ENCODE peak calls at places on chromosomes 6 and 20, in five cellular contexts. Z, H, I, C and B are unnamed samples.

GRCh38 chr6:156102129-156102528 is 646.5 kb upstream of the NOX3 start:
- DNase-seq in C (no peak), H (no peak), I (no peak), Z (no peak), B (no peak)

GRCh38 chr6:154302111-154302752 is 54.4 kb downstream of the IPCEF1 start:
- DNase-seq in H (peak), C (no peak), Z (no peak), I (no peak), B (no peak)

GRCh38 chr6:46062312-46062711 is 46.7 kb upstream of the CLIC5 start:
- DNase-seq in Z (no peak), I (no peak), H (no peak), C (no peak), B (no peak)

GRCh38 chr6:32700391-32701040 is 34.1 kb upstream of the HLA-DQB1 start:
- DNase-seq in C (no peak), H (peak), Z (peak), I (peak), B (peak)

GRCh38 chr6:154653853-154654252 is 79.4 kb upstream of the SCAF8 start:
- DNase-seq in C (no peak), Z (no peak), H (no peak), I (no peak), B (no peak)

GRCh38 chr6:144840619-144841018 is 555.5 kb downstream of the UTRN start:
- DNase-seq in C (no peak), H (no peak), I (no peak), Z (no peak), B (peak)

GRCh38 chr20:54131675-54132611 is 41.8 kb downstream of the CYP24A1 start:
- DNase-seq in H (no peak), I (no peak), C (no peak), Z (no peak), B (no peak)

GRCh38 chr6:106608080-106608668 is 21.1 kb downstream of the RTN4IP1 start:
- DNase-seq in Z (no peak), H (peak), I (no peak), C (no peak), B (no peak)

GRCh38 chr6:21555197-21555596 is 38.4 kb upstream of the SOX4 start:
- DNase-seq in Z (no peak), I (no peak), C (no peak), H (no peak), B (no peak)

GRCh38 chr20:63308218-63308911 is 15.4 kb downstream of the COL20A1 start:
- DNase-seq in Z (no peak), H (no peak), C (no peak), I (no peak), B (no peak)

GRCh38 chr20:13183005-13183404 is 38.1 kb upstream of the ISM1 start:
- DNase-seq in Z (no peak), H (no peak), C (no peak), I (no peak), B (no peak)

GRCh38 chr6:11869656-11870340 is 91.2 kb upstream of the ADTRP start:
- DNase-seq in I (no peak), Z (no peak), C (no peak), H (no peak), B (no peak)

GRCh38 chr6:41655706-41656668 is 17.7 kb downstream of the MDFI start:
- DNase-seq in Z (no peak), H (no peak), C (no peak), I (no peak), B (no peak)

GRCh38 chr6:167795874-167796667 is 30.6 kb upstream of the AFDN start:
- DNase-seq in H (no peak), C (no peak), I (peak), Z (no peak), B (no peak)

GRCh38 chr6:11575408-11576033 is 38.0 kb downstream of the TMEM170B start:
- DNase-seq in Z (no peak), I (peak), C (no peak), H (peak), B (peak)

GRCh38 chr6:144582939-144583613 is 297.9 kb downstream of the UTRN start:
- DNase-seq in I (peak), H (peak), C (peak), Z (peak), B (no peak)

GRCh38 chr6:164927288-164928040 is 381.9 kb downstream of the C6orf118 start:
- DNase-seq in H (peak), C (peak), I (peak), Z (peak), B (peak)

GRCh38 chr6:112253842-112254816 is at the start of gene LAMA4:
- DNase-seq in I (no peak), H (peak), Z (no peak), C (peak), B (no peak)

GRCh38 chr6:148997863-148998262 is 251.0 kb downstream of the UST start:
- DNase-seq in H (no peak), C (no peak), Z (no peak), I (no peak), B (no peak)

GRCh38 chr6:122207794-122208193 is 191.7 kb upstream of the HSF2 start:
- DNase-seq in H (no peak), Z (no peak), I (no peak), C (no peak), B (no peak)

GRCh38 chr6:41741625-41742490 is 5.3 kb downstream of the PGC start:
- DNase-seq in I (no peak), C (no peak), Z (no peak), H (no peak), B (no peak)

GRCh38 chr6:130537447-130537846 is 171.6 kb downstream of the TMEM200A start:
- DNase-seq in C (no peak), Z (no peak), H (no peak), I (no peak), B (no peak)

GRCh38 chr20:60104980-60105379 is 146.8 kb downstream of the CDH26 start:
- DNase-seq in H (no peak), C (no peak), Z (no peak), I (no peak), B (no peak)

GRCh38 chr6:29926795-29927427 is 15.4 kb upstream of the HLA-A start:
- DNase-seq in I (peak), C (peak), H (peak), Z (peak), B (peak)

GRCh38 chr6:30091577-30092381 is 16.2 kb upstream of the RNF39 start:
- DNase-seq in H (no peak), Z (no peak), I (no peak), C (no peak), B (no peak)